ENCODE peak calls at places on chromosomes 6 and 20, in four cellular contexts. One of them, this sample, is unnamed. For H3K4me1, the result is how much of the 10 kb centered on the place peaks cover.

GRCh38 chr6:4603291-4603690 is 172.9 kb upstream of the CDYL start:
- DNase-seq in endodermal cell: peak
- DNase-seq in ascending aorta: peak
- DNase-seq in heart right ventricle: peak
- DNase-seq in this sample: no peak

GRCh38 chr6:170522565-170523183 is 30.4 kb downstream of the PSMB1 start:
- DNase-seq in endodermal cell: peak
- DNase-seq in ascending aorta: no peak
- DNase-seq in heart right ventricle: no peak
- DNase-seq in this sample: peak

GRCh38 chr6:110325197-110325596 is 33.0 kb downstream of the METTL24 start:
- DNase-seq in endodermal cell: no peak
- DNase-seq in ascending aorta: no peak
- DNase-seq in heart right ventricle: no peak
- DNase-seq in this sample: no peak

GRCh38 chr20:45111799-45112471 is 3.0 kb downstream of the WFDC5 start:
- DNase-seq in endodermal cell: peak
- DNase-seq in ascending aorta: no peak
- DNase-seq in heart right ventricle: no peak
- DNase-seq in this sample: no peak

GRCh38 chr6:154167163-154167562 is 128.1 kb downstream of the OPRM1 start:
- DNase-seq in endodermal cell: no peak
- DNase-seq in ascending aorta: no peak
- DNase-seq in heart right ventricle: no peak
- DNase-seq in this sample: no peak

GRCh38 chr6:1436334-1437306 is 47.2 kb downstream of the FOXF2 start:
- DNase-seq in endodermal cell: peak
- DNase-seq in ascending aorta: no peak
- DNase-seq in heart right ventricle: peak
- DNase-seq in this sample: peak

GRCh38 chr6:102619585-102619984 is 1226.1 kb downstream of the GRIK2 start:
- DNase-seq in endodermal cell: no peak
- DNase-seq in ascending aorta: no peak
- DNase-seq in heart right ventricle: no peak
- DNase-seq in this sample: no peak

GRCh38 chr6:155543141-155543870 is 87.7 kb upstream of the NOX3 start:
- DNase-seq in endodermal cell: no peak
- DNase-seq in ascending aorta: no peak
- DNase-seq in heart right ventricle: no peak
- DNase-seq in this sample: no peak

GRCh38 chr6:36545767-36546663 is 1.3 kb downstream of the STK38 start:
- DNase-seq in endodermal cell: no peak
- DNase-seq in ascending aorta: no peak
- DNase-seq in heart right ventricle: no peak
- DNase-seq in this sample: no peak

GRCh38 chr6:50116390-50116789 is 66.7 kb upstream of the DEFB112 start:
- DNase-seq in endodermal cell: no peak
- DNase-seq in ascending aorta: no peak
- DNase-seq in heart right ventricle: no peak
- DNase-seq in this sample: no peak

GRCh38 chr6:78492351-78493010 is 374.9 kb upstream of the IRAK1BP1 start:
- DNase-seq in endodermal cell: no peak
- DNase-seq in ascending aorta: no peak
- DNase-seq in heart right ventricle: no peak
- DNase-seq in this sample: no peak

GRCh38 chr6:43747734-43748133 is 22.3 kb upstream of the VEGFA start:
- DNase-seq in endodermal cell: peak
- DNase-seq in ascending aorta: peak
- DNase-seq in heart right ventricle: peak
- DNase-seq in this sample: no peak

GRCh38 chr6:131532476-131533108 is 40.4 kb upstream of the ARG1 start:
- DNase-seq in endodermal cell: no peak
- DNase-seq in ascending aorta: no peak
- DNase-seq in heart right ventricle: no peak
- DNase-seq in this sample: no peak

GRCh38 chr6:24720131-24720603 is 1.2 kb upstream of the C6orf62 start:
- DNase-seq in endodermal cell: peak
- DNase-seq in ascending aorta: peak
- DNase-seq in heart right ventricle: peak
- DNase-seq in this sample: no peak

GRCh38 chr20:39152126-39152525 is 190.0 kb downstream of the DHX35 start:
- DNase-seq in endodermal cell: no peak
- DNase-seq in ascending aorta: no peak
- DNase-seq in heart right ventricle: no peak
- DNase-seq in this sample: no peak

GRCh38 chr6:24667378-24667803 is 514 bp downstream of the ACOT13 start:
- DNase-seq in endodermal cell: no peak
- DNase-seq in ascending aorta: no peak
- DNase-seq in heart right ventricle: peak
- DNase-seq in this sample: no peak

GRCh38 chr6:40486576-40486975 is 100.6 kb downstream of the LRFN2 start:
- DNase-seq in endodermal cell: no peak
- DNase-seq in ascending aorta: no peak
- DNase-seq in heart right ventricle: no peak
- DNase-seq in this sample: no peak

GRCh38 chr6:121436966-121437756 is 1.7 kb downstream of the GJA1 start:
- DNase-seq in endodermal cell: peak
- DNase-seq in ascending aorta: peak
- DNase-seq in heart right ventricle: peak
- DNase-seq in this sample: no peak

GRCh38 chr6:51265426-51265825 is 446.8 kb downstream of the TFAP2B start:
- DNase-seq in endodermal cell: no peak
- DNase-seq in ascending aorta: no peak
- DNase-seq in heart right ventricle: peak
- DNase-seq in this sample: no peak

GRCh38 chr6:161651949-161652348 is 378.1 kb upstream of the AGPAT4 start:
- DNase-seq in endodermal cell: no peak
- DNase-seq in ascending aorta: no peak
- DNase-seq in heart right ventricle: no peak
- DNase-seq in this sample: no peak

GRCh38 chr6:43836507-43836906 is 66.5 kb downstream of the VEGFA start:
- DNase-seq in endodermal cell: no peak
- DNase-seq in ascending aorta: no peak
- DNase-seq in heart right ventricle: no peak
- DNase-seq in this sample: no peak

GRCh38 chr6:102026649-102027048 is 633.1 kb downstream of the GRIK2 start:
- DNase-seq in endodermal cell: no peak
- DNase-seq in ascending aorta: no peak
- DNase-seq in heart right ventricle: no peak
- DNase-seq in this sample: no peak

GRCh38 chr6:87806635-87807034 is 104.6 kb upstream of the AKIRIN2 start:
- DNase-seq in endodermal cell: no peak
- DNase-seq in ascending aorta: no peak
- DNase-seq in heart right ventricle: no peak
- DNase-seq in this sample: no peak

GRCh38 chr20:19181552-19181951 is 30.9 kb upstream of the SLC24A3 start:
- DNase-seq in endodermal cell: no peak
- DNase-seq in ascending aorta: no peak
- DNase-seq in heart right ventricle: no peak
- DNase-seq in this sample: no peak

GRCh38 chr6:33744895-33745546 is 1.7 kb downstream of the IP6K3 start:
- DNase-seq in endodermal cell: no peak
- DNase-seq in ascending aorta: no peak
- DNase-seq in heart right ventricle: no peak
- DNase-seq in this sample: no peak

GRCh38 chr20:15188415-15188814 is 851.0 kb upstream of the FLRT3 start:
- DNase-seq in endodermal cell: no peak
- DNase-seq in ascending aorta: no peak
- DNase-seq in heart right ventricle: no peak
- DNase-seq in this sample: no peak
- H3K4me1 ChIP-seq in endodermal cell: under half
- H3K4me1 ChIP-seq in ascending aorta: under half
- H3K4me1 ChIP-seq in heart right ventricle: under half
- H3K4me1 ChIP-seq in this sample: under half

DNA sequence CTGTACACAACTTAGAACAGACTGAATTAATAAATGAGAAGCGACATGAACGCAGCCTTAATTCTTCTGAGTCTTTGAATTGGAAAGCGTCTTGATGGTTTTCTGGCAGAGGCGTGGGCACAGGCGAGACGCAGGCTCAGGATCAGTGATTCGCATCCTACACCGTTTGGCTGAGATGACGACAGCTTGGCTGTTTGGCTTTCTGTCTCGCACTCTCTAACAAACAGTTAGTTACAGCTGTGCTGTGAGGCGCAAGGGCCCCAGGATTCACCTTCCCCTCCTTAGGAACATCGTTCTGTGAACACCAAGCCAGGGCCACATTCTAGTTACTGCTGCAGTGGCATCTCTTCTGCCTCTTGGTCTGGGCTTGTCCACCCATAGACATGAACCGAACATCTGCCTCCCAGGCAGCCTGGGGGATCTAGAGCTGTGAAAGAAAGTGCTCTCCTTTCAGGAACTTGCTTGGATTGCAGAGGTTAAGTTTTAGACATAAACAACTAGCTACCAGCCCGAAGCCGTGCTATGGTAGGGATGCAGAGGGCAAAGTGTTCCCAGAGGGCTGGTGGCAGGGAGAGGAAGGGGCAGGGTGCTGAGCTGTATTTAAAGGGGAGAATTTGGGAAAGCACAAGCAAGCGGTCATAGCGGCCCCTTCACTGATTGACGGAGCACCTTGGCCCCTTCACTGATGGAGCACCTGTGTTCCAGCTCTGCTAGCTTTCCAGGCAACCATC is 49.6 kb downstream of the TCP11 start:
- DNase-seq in endodermal cell: peak
- DNase-seq in ascending aorta: peak
- DNase-seq in heart right ventricle: no peak
- DNase-seq in this sample: no peak
- H3K4me1 ChIP-seq in endodermal cell: under half
- H3K4me1 ChIP-seq in ascending aorta: half or more
- H3K4me1 ChIP-seq in heart right ventricle: under half
- H3K4me1 ChIP-seq in this sample: under half

DNA sequence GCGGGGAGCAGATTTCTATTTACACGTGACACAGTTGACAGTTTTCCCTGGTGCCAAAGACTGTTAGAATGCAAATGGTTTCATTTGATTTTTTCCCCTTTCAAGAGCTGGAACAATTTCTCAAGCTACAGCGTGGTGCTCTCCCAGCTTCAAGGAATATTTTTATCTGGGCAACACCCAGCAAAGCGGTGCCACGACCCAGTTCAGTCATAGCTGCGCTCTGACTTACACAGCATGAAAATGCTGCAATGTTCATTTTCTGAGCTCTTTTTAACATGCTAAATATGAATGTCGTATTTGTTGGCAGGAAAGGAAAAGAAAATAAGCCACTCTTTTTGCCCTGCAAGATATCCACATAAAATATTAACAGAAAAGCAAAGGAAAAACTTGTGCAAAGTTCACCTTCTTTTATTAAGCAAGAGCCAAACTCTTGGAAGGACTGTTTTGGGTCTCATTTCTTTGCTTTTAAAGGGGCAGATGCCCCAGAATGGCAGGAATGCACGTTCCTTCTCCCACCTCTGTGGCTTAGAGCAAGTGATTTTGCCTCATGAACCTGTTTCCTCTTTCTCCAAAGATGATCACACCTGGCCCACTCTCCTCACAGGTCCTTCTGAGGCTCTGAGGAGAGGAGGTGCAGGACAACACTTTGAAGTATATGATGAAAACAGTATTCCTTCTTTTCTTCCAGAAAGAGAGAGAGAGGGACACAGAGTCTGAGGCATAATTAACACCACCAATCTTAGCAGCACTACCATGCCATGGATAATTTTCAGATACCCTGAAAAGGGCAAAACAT is 47.0 kb downstream of the TTI1 start:
- DNase-seq in endodermal cell: no peak
- DNase-seq in ascending aorta: no peak
- DNase-seq in heart right ventricle: no peak
- DNase-seq in this sample: no peak
- H3K4me1 ChIP-seq in endodermal cell: under half
- H3K4me1 ChIP-seq in ascending aorta: under half
- H3K4me1 ChIP-seq in heart right ventricle: half or more
- H3K4me1 ChIP-seq in this sample: under half

DNA sequence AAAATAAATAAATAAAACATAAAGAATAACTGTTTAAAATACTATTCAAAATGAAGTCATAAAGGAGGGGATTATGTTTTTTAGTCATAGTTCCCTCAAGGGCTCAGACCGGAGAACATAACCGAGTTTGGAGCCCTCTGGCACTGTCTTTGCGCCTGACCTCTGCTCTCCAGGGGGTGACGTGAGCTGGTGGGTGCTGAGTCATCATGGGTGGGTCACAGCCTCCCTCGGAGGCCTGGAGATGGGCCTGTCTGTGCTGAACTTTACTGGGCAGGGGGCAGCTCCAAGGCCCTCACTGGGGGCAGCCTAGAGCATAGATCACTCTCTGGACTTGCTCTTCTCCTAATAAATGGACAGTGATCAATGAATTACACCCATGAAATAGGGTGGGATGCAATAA is 3.1 kb upstream of the MAVS start:
- DNase-seq in endodermal cell: no peak
- DNase-seq in ascending aorta: no peak
- DNase-seq in heart right ventricle: no peak
- DNase-seq in this sample: no peak
- H3K4me1 ChIP-seq in endodermal cell: under half
- H3K4me1 ChIP-seq in ascending aorta: under half
- H3K4me1 ChIP-seq in heart right ventricle: under half
- H3K4me1 ChIP-seq in this sample: under half

DNA sequence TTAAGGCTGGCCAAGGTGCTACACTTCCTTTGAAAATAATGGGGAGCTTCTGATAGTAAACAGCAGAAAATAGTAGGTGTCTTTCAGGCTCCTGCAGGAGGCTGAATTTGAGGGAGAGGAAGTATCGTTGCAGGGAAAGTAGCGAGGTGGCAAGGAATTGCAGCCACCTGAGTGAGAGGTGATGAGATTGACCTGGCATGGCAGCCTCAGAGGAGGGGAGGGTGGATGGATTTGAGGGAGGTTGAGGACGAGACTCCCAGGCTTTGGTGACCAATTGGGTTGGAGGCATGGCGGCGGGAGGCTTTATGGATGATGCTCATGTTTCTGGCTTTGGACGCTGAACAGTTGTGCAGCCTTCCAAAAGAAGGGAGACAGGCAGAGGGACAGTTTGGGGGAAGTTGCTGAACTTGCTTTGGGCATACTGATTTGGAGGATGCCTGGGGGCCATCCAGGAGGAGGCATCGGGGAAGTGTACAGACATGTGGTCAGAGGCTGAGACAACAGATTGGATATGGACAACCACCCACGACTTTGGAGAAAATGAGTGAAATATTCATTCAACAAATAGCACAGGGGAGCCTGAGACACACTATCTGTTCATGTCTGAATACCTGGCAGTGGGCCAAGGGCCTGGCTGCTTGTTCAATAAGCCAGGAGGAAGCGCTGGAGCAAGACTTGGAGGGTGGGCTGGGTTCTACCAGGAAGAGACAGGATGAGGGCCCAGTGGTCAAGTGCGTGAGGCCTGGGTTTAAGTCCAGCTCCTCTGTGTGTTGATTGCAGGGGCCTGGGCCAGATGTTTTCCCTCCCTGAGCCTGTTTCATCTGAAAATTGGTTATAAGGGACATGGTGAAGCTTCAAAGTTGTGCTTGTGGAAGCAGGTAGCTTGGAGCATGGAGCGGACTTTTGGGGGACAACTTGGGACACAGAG is 113.2 kb downstream of the CEBPB start:
- DNase-seq in endodermal cell: peak
- DNase-seq in ascending aorta: peak
- DNase-seq in heart right ventricle: peak
- DNase-seq in this sample: no peak
- H3K4me1 ChIP-seq in endodermal cell: under half
- H3K4me1 ChIP-seq in ascending aorta: under half
- H3K4me1 ChIP-seq in heart right ventricle: half or more
- H3K4me1 ChIP-seq in this sample: under half

This sample was measured in NT2/D1.